ENCODE peak calls at places on chromosome 12, in seven cellular contexts. F is stomach, B is GM10248, K is heart right ventricle, L is fibroblast of mammary gland, V is endothelial cell, Q is PC-9. R is an unnamed sample.
A peak's percentile ranks its signal among the peaks of the same experiment; 100 is the strongest.

GRCh38 chr12:112170376-112170775 is 45.0 kb downstream of the TRAFD1 start:
- DNase-seq in F (no peak), B (peak; percentile 62), K (no peak), L (peak; percentile 34), V (peak; percentile 36), Q (peak; percentile 43), R (peak; percentile 65)

GRCh38 chr12:25018146-25018545 is 69.2 kb upstream of the BCAT1 start:
- DNase-seq in F (no peak), B (no peak), K (no peak), L (no peak), V (no peak), Q (no peak), R (no peak)

GRCh38 chr12:110001596-110001995 is 2.4 kb downstream of the ANKRD13A start:
- DNase-seq in F (no peak), B (no peak), K (no peak), L (peak; percentile 90), V (no peak), Q (peak; percentile 74), R (no peak)

GRCh38 chr12:113684053-113684907 is 212.6 kb upstream of the LHX5 start:
- DNase-seq in F (no peak), B (no peak), K (no peak), L (peak; percentile 20), V (no peak), Q (no peak), R (no peak)

GRCh38 chr12:31369712-31370521 is 44.0 kb upstream of the SINHCAF start:
- DNase-seq in F (peak; percentile 75), B (no peak), K (peak; percentile 61), L (peak; percentile 81), V (peak; percentile 30), Q (peak; percentile 84), R (no peak)

GRCh38 chr12:18436163-18436562 is 174.8 kb downstream of the PIK3C2G start:
- DNase-seq in F (no peak), B (no peak), K (no peak), L (no peak), V (no peak), Q (no peak), R (no peak)

GRCh38 chr12:40942326-40942725 is 245.8 kb upstream of the PDZRN4 start:
- DNase-seq in F (no peak), B (no peak), K (no peak), L (peak; percentile 27), V (no peak), Q (no peak), R (no peak)

GRCh38 chr12:53231859-53232640 is at the start of gene RARG:
- DNase-seq in F (peak; percentile 63), B (peak; percentile 63), K (no peak), L (peak; percentile 22), V (no peak), Q (peak; percentile 83), R (peak; percentile 72)

GRCh38 chr12:55997535-55997859 is 421 bp downstream of the SUOX start:
- DNase-seq in F (no peak), B (peak; percentile 31), K (no peak), L (no peak), V (peak; percentile 10), Q (no peak), R (no peak)

GRCh38 chr12:51702582-51702981 is 111.5 kb downstream of the SCN8A start:
- DNase-seq in F (no peak), B (no peak), K (no peak), L (no peak), V (no peak), Q (no peak), R (no peak)

GRCh38 chr12:107402041-107403022 is 283.3 kb upstream of the PWP1 start:
- DNase-seq in F (peak; percentile 42), B (peak; percentile 45), K (no peak), L (peak; percentile 61), V (peak; percentile 74), Q (peak; percentile 70), R (peak; percentile 57)

GRCh38 chr12:120196363-120196762 is 1.8 kb upstream of the GCN1 start:
- DNase-seq in F (no peak), B (no peak), K (no peak), L (peak; percentile 47), V (no peak), Q (peak; percentile 35), R (no peak)

GRCh38 chr12:62471734-62472133 is 5.1 kb downstream of the MON2 start:
- DNase-seq in F (no peak), B (no peak), K (no peak), L (no peak), V (no peak), Q (no peak), R (no peak)

GRCh38 chr12:52672321-52672933 is 7.8 kb downstream of the KRT1 start:
- DNase-seq in F (no peak), B (no peak), K (no peak), L (no peak), V (no peak), Q (peak; percentile 98), R (no peak)

DNA sequence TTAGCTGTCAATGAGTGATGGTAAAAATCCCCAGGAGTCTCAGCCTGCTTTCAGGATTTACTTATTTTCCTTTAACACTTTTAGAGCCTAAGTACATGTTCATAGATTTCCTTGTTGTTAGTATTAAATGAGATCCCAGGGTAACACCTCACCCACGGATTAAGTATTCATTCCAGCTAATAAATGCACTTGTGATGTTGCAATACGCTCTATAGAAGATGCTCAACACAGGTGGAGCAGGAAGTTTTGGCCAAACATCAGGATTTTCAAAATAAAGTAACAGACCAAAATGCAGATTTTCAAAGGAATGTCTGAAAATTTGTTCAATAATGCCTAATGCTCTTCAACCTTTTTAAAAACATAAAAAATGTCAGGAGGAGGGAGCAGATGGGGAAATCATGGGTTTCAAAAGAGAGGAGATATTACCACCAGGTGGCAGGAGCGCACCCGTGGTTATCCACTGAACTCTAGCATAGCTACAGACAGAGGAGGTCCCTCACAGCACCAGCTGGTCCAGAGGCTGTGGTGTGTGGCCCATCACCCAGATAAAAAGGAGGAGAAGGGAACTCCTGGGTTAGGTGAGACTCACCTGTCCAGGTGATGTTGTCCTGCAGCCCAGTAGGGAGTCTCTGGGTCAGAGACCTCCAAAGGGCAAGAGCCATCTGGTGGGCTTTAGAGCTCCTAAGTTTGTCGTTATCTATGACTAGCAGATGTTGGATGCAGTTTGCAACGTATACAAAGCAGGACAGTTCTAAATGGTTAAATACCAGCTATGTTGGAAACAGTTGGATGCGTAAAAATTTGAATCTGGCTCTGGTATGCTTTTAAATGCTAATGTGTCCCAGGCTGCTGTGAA is 1158.4 kb upstream of the TMEM132C start:
- DNase-seq in F (peak; percentile 54), B (peak; percentile 28), K (peak; percentile 43), L (peak; percentile 74), V (no peak), Q (peak; percentile 44), R (peak; percentile 27)
- TF ChIP-seq CTCF in F (no peak), B (peak; percentile 21), K (peak; percentile 72), L (peak; percentile 83), V (no peak), Q (peak; percentile 74), R (peak; percentile 26)

DNA sequence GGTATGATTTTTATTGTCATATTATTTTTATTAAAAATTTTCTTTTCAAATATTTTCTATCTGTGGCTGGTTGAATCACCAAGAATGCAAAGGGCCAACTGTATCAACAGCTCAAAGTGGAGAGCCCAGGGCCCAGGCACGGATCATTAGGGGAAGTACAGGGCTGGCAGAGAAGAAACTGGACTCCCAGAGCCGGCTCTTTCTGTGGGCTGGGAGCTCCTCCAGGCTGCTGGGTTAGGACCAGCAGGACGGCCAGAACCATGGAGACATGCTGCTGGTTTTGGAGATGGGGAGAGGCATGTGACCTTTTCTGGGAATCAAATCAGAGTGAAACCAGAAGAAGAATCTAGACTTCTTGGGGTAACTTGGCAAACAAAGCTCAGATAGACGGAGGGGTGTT is 220.5 kb downstream of the CACNA1C start:
- DNase-seq in F (no peak), B (no peak), K (no peak), L (peak; percentile 62), V (no peak), Q (no peak), R (no peak)
- TF ChIP-seq CTCF in F (no peak), B (no peak), K (peak; percentile 62), L (peak; percentile 45), V (no peak), Q (no peak), R (no peak)

GRCh38 chr12:122350444-122350843 is 72.0 kb downstream of the CLIP1 start:
- DNase-seq in F (no peak), B (no peak), K (peak; percentile 64), L (peak; percentile 84), V (no peak), Q (no peak), R (no peak)

GRCh38 chr12:122348505-122348904 is 74.0 kb downstream of the CLIP1 start:
- DNase-seq in F (no peak), B (no peak), K (no peak), L (no peak), V (no peak), Q (no peak), R (no peak)

GRCh38 chr12:122346054-122346453 is 76.4 kb downstream of the CLIP1 start:
- DNase-seq in F (no peak), B (no peak), K (no peak), L (no peak), V (no peak), Q (no peak), R (no peak)

GRCh38 chr12:122352394-122352793 is 70.1 kb downstream of the CLIP1 start:
- DNase-seq in F (no peak), B (no peak), K (no peak), L (no peak), V (no peak), Q (no peak), R (no peak)

DNA sequence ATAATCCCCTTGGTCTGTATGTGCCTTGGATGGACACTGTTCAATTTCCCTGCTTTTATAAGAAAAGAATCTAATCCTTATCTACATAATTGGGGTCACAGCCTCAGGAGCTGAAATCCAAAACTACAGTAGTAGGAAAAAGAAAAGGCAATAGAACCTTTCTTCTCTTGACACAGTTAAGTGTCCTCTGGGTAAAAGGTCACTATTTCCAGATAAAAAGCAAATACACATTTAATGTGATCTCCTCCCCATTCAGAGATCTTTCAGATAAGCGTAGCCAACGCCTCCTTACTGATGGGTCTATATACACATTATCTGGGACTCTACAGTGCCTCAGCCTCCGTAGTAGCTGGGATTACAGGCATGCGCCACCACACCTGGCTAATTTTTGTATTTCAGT is 73.4 kb downstream of the CLIP1 start:
- DNase-seq in F (no peak), B (no peak), K (no peak), L (no peak), V (no peak), Q (no peak), R (no peak)
- TF ChIP-seq CTCF in F (no peak), B (no peak), K (no peak), L (no peak), V (no peak), Q (no peak), R (no peak)

DNA sequence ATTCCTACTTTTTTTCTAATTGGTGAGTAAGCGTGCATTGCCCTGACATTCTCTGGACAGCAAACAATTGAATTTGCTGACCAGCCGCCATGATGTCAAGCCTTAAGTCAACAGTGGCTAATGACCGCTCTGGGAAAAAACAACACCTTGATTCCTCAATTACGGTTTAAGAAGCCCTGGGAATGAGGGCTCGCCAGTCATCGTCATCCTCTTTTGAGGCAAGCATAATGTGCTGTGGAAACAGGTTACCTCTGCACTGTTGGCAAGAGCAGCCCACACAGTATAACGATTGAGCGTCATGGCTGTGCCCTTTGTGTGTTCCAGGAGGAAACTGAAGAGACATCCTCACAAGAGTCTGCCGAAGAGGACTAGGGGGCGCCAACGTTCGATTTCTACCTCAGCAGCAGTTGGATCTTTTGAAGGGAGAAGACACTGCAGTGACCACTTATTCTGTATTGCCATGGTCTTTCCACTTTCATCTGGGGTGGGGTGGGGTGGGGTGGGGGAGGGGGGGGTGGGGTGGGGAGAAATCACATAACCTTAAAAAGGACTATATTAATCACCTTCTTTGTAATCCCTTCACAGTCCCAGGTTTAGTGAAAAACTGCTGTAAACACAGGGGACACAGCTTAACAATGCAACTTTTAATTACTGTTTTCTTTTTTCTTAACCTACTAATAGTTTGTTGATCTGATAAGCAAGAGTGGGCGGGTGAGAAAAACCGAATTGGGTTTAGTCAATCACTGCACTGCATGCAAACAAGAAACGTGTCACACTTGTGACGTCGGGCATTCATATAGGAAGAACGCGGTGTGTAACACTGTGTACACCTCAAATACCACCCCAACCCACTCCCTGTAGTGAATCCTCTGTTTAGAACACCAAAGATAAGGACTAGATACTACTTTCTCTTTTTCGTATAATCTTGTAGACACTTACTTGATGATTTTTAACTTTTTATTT is 138.9 kb downstream of the HMGA2 start:
- DNase-seq in F (no peak), B (no peak), K (no peak), L (no peak), V (peak; percentile 34), Q (no peak), R (no peak)
- TF ChIP-seq CTCF in F (no peak), B (no peak), K (peak; percentile 12), L (peak; percentile 32), V (no peak), Q (no peak), R (no peak)